ENCODE peak calls at places on chromosomes 13 and 19, in nine cellular contexts. Z is heart left ventricle, D is AG10803, E is left ventricle myocardium inferior, W is transverse colon, Q is cardiac muscle cell, T is tibial nerve, Y is GM12865, C is fibroblast of the aortic adventitia. N is an unnamed sample.

GRCh38 chr19:39093761-39094160 is 9.6 kb downstream of the ACP7 start:
- DNase-seq in E (no peak), W (no peak), T (no peak), Y (no peak), Q (peak), Z (no peak), C (peak), D (peak), N (no peak)

GRCh38 chr19:16012552-16012951 is 63.7 kb upstream of the TPM4 start:
- DNase-seq in D (no peak), E (no peak), Y (no peak), Z (no peak), C (no peak), T (no peak), Q (no peak), W (no peak), N (no peak)

GRCh38 chr13:43374621-43375020 is 351.2 kb downstream of the DNAJC15 start:
- DNase-seq in Q (peak), T (no peak), Y (no peak), D (peak), Z (no peak), E (no peak), W (no peak), C (peak), N (no peak)

GRCh38 chr19:38290631-38291147 is 13.4 kb upstream of the C19orf33 start:
- DNase-seq in Q (peak), D (peak), T (no peak), C (peak), E (no peak), W (no peak), Z (no peak), Y (no peak), N (no peak)

GRCh38 chr13:92821324-92821723 is 405.3 kb upstream of the GPC6 start:
- DNase-seq in C (no peak), D (no peak), Y (no peak), T (no peak), E (no peak), Q (no peak), W (no peak), Z (no peak), N (no peak)

GRCh38 chr19:5542665-5543064 is 25.1 kb downstream of the TINCR start:
- DNase-seq in Z (no peak), C (no peak), T (no peak), E (no peak), D (no peak), W (no peak), Q (peak), Y (no peak), N (no peak)

GRCh38 chr19:4970558-4971423 is 1.9 kb downstream of the KDM4B start:
- DNase-seq in D (no peak), W (peak), E (peak), Z (no peak), C (peak), Y (peak), Q (peak), T (no peak), N (no peak)

GRCh38 chr13:46648166-46648607 is 95.2 kb downstream of the LRCH1 start:
- DNase-seq in Y (peak), E (no peak), Q (no peak), Z (no peak), C (no peak), T (no peak), D (peak), W (peak), N (no peak)

GRCh38 chr13:31246918-31247317 is 47.1 kb downstream of the B3GLCT start:
- DNase-seq in W (no peak), T (no peak), Q (no peak), D (no peak), C (no peak), E (no peak), Y (no peak), Z (no peak), N (no peak)

GRCh38 chr19:44675516-44675915 is 4.2 kb downstream of the CEACAM19 start:
- DNase-seq in W (no peak), E (no peak), Z (no peak), C (no peak), D (no peak), Q (no peak), Y (no peak), T (no peak), N (no peak)

GRCh38 chr13:52070929-52071523 is 46.5 kb downstream of the UTP14C start:
- DNase-seq in T (no peak), Y (peak), E (no peak), W (no peak), Q (peak), C (peak), Z (no peak), D (peak), N (no peak)
- TF ChIP-seq CTCF in T (no peak), Y (no peak), E (peak), W (no peak), Q (peak), C (peak), Z (no peak), D (peak), N (peak)

DNA sequence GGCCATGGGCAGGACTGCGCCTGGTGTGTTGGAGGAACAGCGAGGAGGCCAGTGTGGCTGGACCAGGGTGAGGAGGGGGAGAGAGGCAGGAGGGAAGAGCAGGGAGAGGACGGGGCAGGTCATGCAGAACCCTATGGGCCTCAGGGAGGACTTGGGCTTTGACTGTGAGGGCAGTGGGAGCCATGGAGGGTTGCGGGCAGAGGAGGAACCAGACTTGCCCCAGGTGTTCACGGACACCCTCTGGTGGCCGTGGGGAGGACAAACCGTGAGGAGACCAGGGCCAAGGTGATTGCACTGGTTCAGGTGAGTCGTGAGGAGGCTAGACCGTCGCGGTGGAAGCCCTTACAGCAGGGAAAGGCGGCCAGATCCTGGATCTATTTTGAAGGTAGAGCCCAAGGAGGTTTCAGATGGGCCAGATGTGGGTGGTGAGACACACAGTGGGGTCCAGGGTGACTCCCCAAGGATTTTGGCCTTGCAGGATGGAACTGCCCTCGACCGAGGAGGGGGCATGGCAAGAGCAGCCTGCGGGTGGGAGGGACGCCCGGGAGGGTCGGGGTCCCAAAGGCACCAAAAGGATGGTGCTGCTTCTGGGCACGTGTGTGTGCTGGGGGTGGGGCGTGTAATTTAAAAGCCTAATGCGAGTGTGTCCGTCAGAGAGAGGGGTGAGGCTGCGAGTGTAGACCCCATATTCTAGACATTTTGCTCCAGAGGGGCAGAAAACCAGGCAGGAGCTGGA is 2.7 kb upstream of the REXO1 start:
- DNase-seq in C (no peak), Q (no peak), D (no peak), Y (no peak), E (no peak), Z (no peak), W (no peak), T (no peak), N (no peak)
- TF ChIP-seq CTCF in C (no peak), Q (no peak), D (no peak), Y (peak), E (peak), Z (no peak), W (peak), T (no peak), N (no peak)

GRCh38 chr13:113730145-113730750 is 28.8 kb upstream of the TMEM255B start:
- DNase-seq in Y (no peak), E (no peak), Z (no peak), W (no peak), T (no peak), C (no peak), D (no peak), Q (no peak), N (no peak)

GRCh38 chr13:113732176-113732960 is 26.7 kb upstream of the TMEM255B start:
- DNase-seq in W (no peak), T (no peak), Z (no peak), E (no peak), C (no peak), D (no peak), Y (no peak), Q (no peak), N (no peak)

GRCh38 chr13:113729329-113730019 is 29.6 kb upstream of the TMEM255B start:
- DNase-seq in E (peak), Z (no peak), Q (no peak), C (peak), Y (no peak), W (no peak), D (peak), T (no peak), N (no peak)

GRCh38 chr13:113731192-113732175 is 27.5 kb upstream of the TMEM255B start:
- DNase-seq in C (no peak), T (no peak), Y (no peak), Q (no peak), W (no peak), E (no peak), D (no peak), Z (no peak), N (no peak)

DNA sequence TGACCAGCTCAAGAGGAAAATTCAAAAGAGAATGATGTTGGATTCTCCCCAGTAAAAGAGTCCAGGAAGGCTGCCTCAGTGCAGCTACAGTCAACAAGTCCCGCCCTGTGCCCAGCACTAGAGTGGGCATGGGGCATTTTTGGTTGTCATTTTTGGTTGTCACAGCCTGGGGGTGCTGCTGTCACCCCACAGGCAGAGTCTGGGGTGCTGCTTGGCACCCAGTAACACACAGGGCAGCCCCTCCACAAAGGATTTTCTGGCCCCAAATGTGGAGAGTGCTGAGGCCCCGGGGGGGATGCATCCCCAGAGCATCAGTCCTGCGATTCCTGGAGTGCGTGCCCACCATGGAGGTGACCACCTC is 28.2 kb upstream of the TMEM255B start:
- DNase-seq in Q (no peak), Z (no peak), E (no peak), W (no peak), T (no peak), D (no peak), C (no peak), Y (no peak), N (no peak)
- TF ChIP-seq CTCF in Q (no peak), Z (no peak), E (peak), W (no peak), T (no peak), D (no peak), C (no peak), Y (no peak), N (no peak)

GRCh38 chr19:21434967-21435544 is 38.1 kb downstream of the ZNF493 start:
- DNase-seq in C (no peak), E (no peak), D (no peak), Y (no peak), T (no peak), W (no peak), Q (no peak), Z (no peak), N (no peak)
- TF ChIP-seq CTCF in C (no peak), E (no peak), D (no peak), Y (no peak), T (no peak), W (no peak), Q (no peak), Z (no peak), N (no peak)

DNA sequence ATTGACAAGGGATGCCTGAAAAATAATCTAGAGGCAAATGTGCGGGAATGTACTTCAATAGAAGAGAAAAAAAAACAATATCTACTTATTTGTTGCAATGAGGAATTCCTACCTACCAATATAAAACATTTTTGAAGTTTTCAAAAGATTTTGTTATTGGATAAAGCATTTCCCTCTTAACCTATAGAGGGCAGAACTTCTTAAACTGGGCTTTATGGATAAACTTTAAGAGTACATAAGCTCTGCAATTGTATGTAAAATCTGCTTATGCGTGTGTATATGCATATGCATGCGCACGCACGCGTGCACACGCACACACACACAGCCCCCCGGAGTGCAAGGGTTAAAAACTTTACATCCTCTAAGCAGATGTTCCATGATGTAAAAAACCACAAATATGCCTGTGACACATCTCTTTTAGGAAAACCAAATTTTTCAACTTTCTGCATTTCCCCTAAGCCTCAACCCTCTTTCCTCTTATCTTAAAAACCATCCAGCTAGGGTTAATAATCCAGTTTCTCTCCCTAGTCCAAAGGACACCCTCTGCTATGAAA is 73.1 kb upstream of the OXGR1 start:
- DNase-seq in T (no peak), W (no peak), Q (peak), Y (no peak), Z (no peak), C (no peak), E (no peak), D (peak), N (no peak)
- TF ChIP-seq CTCF in T (no peak), W (no peak), Q (peak), Y (no peak), Z (no peak), C (peak), E (no peak), D (no peak), N (peak)

GRCh38 chr13:21242236-21242635 is 65.8 kb downstream of the MRPL57 start:
- DNase-seq in C (no peak), T (no peak), Z (no peak), E (no peak), Q (no peak), W (no peak), D (no peak), Y (no peak), N (no peak)
- TF ChIP-seq CTCF in C (no peak), T (no peak), Z (no peak), E (no peak), Q (no peak), W (no peak), D (no peak), Y (no peak), N (peak)

N was measured in osteocyte.